ENCODE peak calls at places on chromosomes 5 and 9, in ten cellular contexts. B is cardiac muscle cell; K is caudate nucleus; M is GM23248; Z is coronary artery; F is stimulated activated CD4-positive, alpha-beta T cell treated with anti-CD3 and anti-CD28 coated beads, Interleukin-12 subunit alpha, Interleukin-12 subunit beta, amount 100 ng/mL, for 48 hours; E is NCI-H2081; H is AG20443; L is NCI-H748 treated with DMSO at 0.1 percent for 48 hours; G is SW 1271. Q is an unnamed sample.

GRCh38 chr9:125977223-125977622 is 230.1 kb downstream of the PBX3 start:
- DNase-seq in B (no peak), K (no peak), M (peak), Z (no peak), F (no peak), E (no peak), H (no peak), L (no peak), G (no peak), Q (no peak)

GRCh38 chr5:57185301-57185700 is 11.4 kb downstream of the GPBP1 start:
- DNase-seq in B (no peak), K (no peak), M (peak), Z (no peak), F (no peak), E (no peak), H (no peak), L (no peak), G (no peak), Q (no peak)

GRCh38 chr5:142324377-142324870 is 397 bp downstream of the SPRY4 start:
- DNase-seq in B (no peak), K (no peak), M (peak), Z (peak), F (no peak), E (no peak), H (peak), L (no peak), G (no peak), Q (no peak)

GRCh38 chr5:168118042-168118668 is 173.3 kb upstream of the WWC1 start:
- DNase-seq in B (no peak), K (no peak), M (no peak), Z (no peak), F (no peak), E (no peak), H (no peak), L (peak), G (no peak), Q (no peak)

GRCh38 chr5:79831910-79832309 is 142.3 kb downstream of the CMYA5 start:
- DNase-seq in B (no peak), K (no peak), M (peak), Z (no peak), F (no peak), E (no peak), H (peak), L (no peak), G (no peak), Q (no peak)

GRCh38 chr5:66596791-66597757 is 881 bp downstream of the MAST4 start:
- DNase-seq in B (peak), K (no peak), M (peak), Z (no peak), F (no peak), E (peak), H (peak), L (peak), G (no peak), Q (no peak)

GRCh38 chr5:43409809-43410271 is 2.4 kb downstream of the CCL28 start:
- DNase-seq in B (no peak), K (no peak), M (no peak), Z (no peak), F (no peak), E (no peak), H (no peak), L (no peak), G (no peak), Q (no peak)

GRCh38 chr9:93132287-93132927 is 1.6 kb downstream of the NINJ1 start:
- DNase-seq in B (no peak), K (peak), M (peak), Z (no peak), F (no peak), E (no peak), H (peak), L (no peak), G (no peak), Q (no peak)

GRCh38 chr5:125798311-125798710 is 624.9 kb upstream of the GRAMD2B start:
- DNase-seq in B (peak), K (no peak), M (peak), Z (no peak), F (no peak), E (no peak), H (no peak), L (no peak), G (no peak), Q (peak)

GRCh38 chr5:38379360-38379827 is 121.0 kb downstream of the EGFLAM start:
- DNase-seq in B (peak), K (no peak), M (no peak), Z (no peak), F (no peak), E (no peak), H (no peak), L (no peak), G (no peak), Q (no peak)

GRCh38 chr5:55154893-55155292 is 5.1 kb upstream of the GPX8 start:
- DNase-seq in B (no peak), K (no peak), M (peak), Z (no peak), F (no peak), E (no peak), H (peak), L (no peak), G (peak), Q (no peak)

GRCh38 chr9:98851730-98852462 is 44.4 kb downstream of the GALNT12 start:
- DNase-seq in B (no peak), K (no peak), M (no peak), Z (no peak), F (peak), E (no peak), H (no peak), L (no peak), G (no peak), Q (no peak)

GRCh38 chr5:58921106-58921505 is 338.2 kb downstream of the RAB3C start:
- DNase-seq in B (no peak), K (no peak), M (no peak), Z (no peak), F (no peak), E (no peak), H (no peak), L (no peak), G (no peak), Q (peak)